ENCODE peak calls at places on chromosomes 13 and 19, in ten cellular contexts. L, D, I, P, S, X, F, T, V and N are unnamed samples.

GRCh38 chr13:29713841-29714240 is 118.4 kb upstream of the SLC7A1 start:
- DNase-seq in L (no peak), D (no peak), I (no peak), P (peak), S (no peak), X (no peak), F (no peak), T (no peak), V (no peak), N (no peak)

GRCh38 chr13:84237181-84237580 is 354.9 kb upstream of the SLITRK1 start:
- DNase-seq in L (no peak), D (no peak), I (no peak), P (no peak), S (no peak), X (no peak), F (no peak), T (no peak), V (no peak), N (no peak)

GRCh38 chr13:106595623-106596022 is 27.7 kb upstream of the ARGLU1 start:
- DNase-seq in L (no peak), D (no peak), I (no peak), P (no peak), S (no peak), X (no peak), F (no peak), T (no peak), V (no peak), N (no peak)

GRCh38 chr19:2841858-2842574 is 741 bp downstream of the ZNF555 start:
- DNase-seq in L (no peak), D (no peak), I (no peak), P (no peak), S (no peak), X (no peak), F (no peak), T (no peak), V (peak), N (no peak)

GRCh38 chr19:30596268-30596667 is 224.1 kb downstream of the ZNF536 start:
- DNase-seq in L (no peak), D (no peak), I (peak), P (no peak), S (no peak), X (no peak), F (no peak), T (no peak), V (no peak), N (no peak)

GRCh38 chr19:39403331-39404312 is 3.0 kb upstream of the ZFP36 start:
- DNase-seq in L (peak), D (peak), I (peak), P (no peak), S (peak), X (peak), F (peak), T (peak), V (peak), N (peak)

GRCh38 chr19:15779756-15780476 is 7.5 kb upstream of the OR10H5 start:
- DNase-seq in L (no peak), D (no peak), I (peak), P (no peak), S (no peak), X (no peak), F (peak), T (peak), V (no peak), N (no peak)

GRCh38 chr19:55325172-55325571 is at the start of gene TMEM150B:
- DNase-seq in L (no peak), D (peak), I (no peak), P (no peak), S (no peak), X (no peak), F (no peak), T (no peak), V (no peak), N (no peak)

GRCh38 chr13:107518292-107518691 is 697.0 kb downstream of the LIG4 start:
- DNase-seq in L (no peak), D (no peak), I (no peak), P (no peak), S (no peak), X (peak), F (no peak), T (no peak), V (no peak), N (no peak)

GRCh38 chr19:11736696-11737095 is 2.0 kb downstream of the ZNF823 start:
- DNase-seq in L (no peak), D (peak), I (peak), P (peak), S (no peak), X (no peak), F (no peak), T (no peak), V (no peak), N (no peak)

GRCh38 chr19:8506402-8506957 is 4.0 kb upstream of the PRAM1 start:
- DNase-seq in L (no peak), D (no peak), I (no peak), P (no peak), S (no peak), X (no peak), F (no peak), T (no peak), V (no peak), N (no peak)

GRCh38 chr19:52896431-52897148 is 845 bp downstream of the ZNF320 start:
- DNase-seq in L (no peak), D (no peak), I (no peak), P (peak), S (no peak), X (peak), F (no peak), T (no peak), V (no peak), N (no peak)

GRCh38 chr19:11296264-11296663 is 304 bp downstream of the TSPAN16 start:
- DNase-seq in L (no peak), D (no peak), I (peak), P (no peak), S (no peak), X (no peak), F (no peak), T (no peak), V (no peak), N (no peak)

GRCh38 chr13:113564331-113565023 is 20.1 kb upstream of the TFDP1 start:
- DNase-seq in L (no peak), D (no peak), I (peak), P (no peak), S (no peak), X (no peak), F (no peak), T (no peak), V (peak), N (no peak)

GRCh38 chr13:21435710-21436151 is 23.4 kb downstream of the ZDHHC20 start:
- DNase-seq in L (peak), D (no peak), I (peak), P (peak), S (peak), X (peak), F (no peak), T (no peak), V (no peak), N (no peak)

GRCh38 chr19:33085570-33086128 is 4.7 kb downstream of the GPATCH1 start:
- DNase-seq in L (no peak), D (no peak), I (no peak), P (no peak), S (no peak), X (no peak), F (no peak), T (no peak), V (no peak), N (no peak)

GRCh38 chr13:95624020-95624419 is 20.5 kb downstream of the DZIP1 start:
- DNase-seq in L (no peak), D (peak), I (no peak), P (peak), S (no peak), X (peak), F (no peak), T (no peak), V (no peak), N (no peak)

GRCh38 chr13:34793301-34793700 is 148.8 kb upstream of the NBEA start:
- DNase-seq in L (no peak), D (no peak), I (no peak), P (no peak), S (no peak), X (no peak), F (no peak), T (no peak), V (no peak), N (no peak)

GRCh38 chr13:45468676-45469075 is 3.9 kb downstream of the COG3 start:
- DNase-seq in L (no peak), D (no peak), I (no peak), P (no peak), S (no peak), X (no peak), F (no peak), T (no peak), V (no peak), N (no peak)

GRCh38 chr13:19967619-19968018 is 9.1 kb downstream of the ZMYM2 start:
- DNase-seq in L (no peak), D (no peak), I (no peak), P (no peak), S (no peak), X (no peak), F (no peak), T (no peak), V (no peak), N (no peak)

GRCh38 chr19:13024958-13025653 is 29.8 kb downstream of the NFIX start:
- DNase-seq in L (no peak), D (no peak), I (no peak), P (no peak), S (no peak), X (no peak), F (no peak), T (peak), V (no peak), N (no peak)

GRCh38 chr19:2149980-2150793 is 1.2 kb downstream of the AP3D1 start:
- DNase-seq in L (no peak), D (no peak), I (no peak), P (no peak), S (no peak), X (no peak), F (no peak), T (peak), V (no peak), N (no peak)

GRCh38 chr19:7460562-7460966 is 28.3 kb downstream of the PEX11G start:
- DNase-seq in L (no peak), D (no peak), I (no peak), P (no peak), S (no peak), X (peak), F (no peak), T (no peak), V (no peak), N (no peak)

GRCh38 chr13:113415032-113415431 is 38.3 kb downstream of the ADPRHL1 start:
- DNase-seq in L (no peak), D (no peak), I (no peak), P (no peak), S (no peak), X (no peak), F (no peak), T (no peak), V (no peak), N (no peak)

GRCh38 chr13:42354246-42355117 is 82.5 kb downstream of the AKAP11 start:
- DNase-seq in L (peak), D (no peak), I (no peak), P (no peak), S (no peak), X (peak), F (no peak), T (no peak), V (peak), N (peak)

GRCh38 chr19:32269831-32270230 is 75.6 kb upstream of the ZNF507 start:
- DNase-seq in L (no peak), D (no peak), I (no peak), P (no peak), S (no peak), X (no peak), F (no peak), T (no peak), V (no peak), N (no peak)

GRCh38 chr13:28719656-28720055 is 886 bp upstream of the SLC46A3 start:
- DNase-seq in L (no peak), D (no peak), I (no peak), P (no peak), S (no peak), X (peak), F (no peak), T (no peak), V (no peak), N (no peak)

GRCh38 chr19:57465680-57466381 is 8.9 kb upstream of the VN1R1 start:
- DNase-seq in L (peak), D (peak), I (no peak), P (no peak), S (no peak), X (no peak), F (no peak), T (no peak), V (no peak), N (no peak)

GRCh38 chr19:14772467-14772866 is 5.9 kb downstream of the ADGRE2 start:
- DNase-seq in L (no peak), D (no peak), I (no peak), P (no peak), S (no peak), X (no peak), F (no peak), T (no peak), V (no peak), N (no peak)

GRCh38 chr13:82698383-82698782 is 1183.9 kb downstream of the SLITRK1 start:
- DNase-seq in L (no peak), D (no peak), I (no peak), P (no peak), S (no peak), X (no peak), F (no peak), T (no peak), V (no peak), N (no peak)